ENCODE peak calls at places on chromosomes 13 and 19, in nine cellular contexts. L is Right ventricle myocardium superior; O is dermis microvascular lymphatic vessel endothelial cell; C is substantia nigra; A is fibroblast of the conjunctiva; V is activated T-cell treated with anti-CD3 and anti-CD28 coated beads, Interleukin-2, amount 50 U/mL, for 72 hours; S is RWPE1; U is amniotic stem cell; F is tibial artery. T is an unnamed sample.

GRCh38 chr13:28100149-28101121 is at the start of gene FLT3:
- DNase-seq in O (peak; percentile 28), A (no peak), F (no peak), C (no peak), L (peak; percentile 53), S (peak; percentile 41), V (peak; percentile 19), U (no peak), T (peak; percentile 76)

GRCh38 chr19:38617764-38618589 is at the start of gene MAP4K1:
- DNase-seq in U (no peak), A (no peak), F (no peak), S (no peak), L (peak; percentile 58), O (no peak), V (peak; percentile 78), C (no peak), T (peak; percentile 65)

GRCh38 chr13:114099191-114099590 is 33.2 kb downstream of the RASA3 start:
- DNase-seq in O (no peak), U (peak; percentile 87), F (peak; percentile 95), V (no peak), S (no peak), C (no peak), A (peak; percentile 51), L (peak; percentile 85), T (peak; percentile 58)

GRCh38 chr19:16825312-16826168 is 3.7 kb upstream of the SIN3B start:
- DNase-seq in F (no peak), V (no peak), A (peak; percentile 70), L (peak; percentile 62), C (no peak), U (no peak), S (no peak), O (peak; percentile 38), T (peak; percentile 52)

GRCh38 chr13:36907801-36908200 is 12.2 kb downstream of the SMAD9 start:
- DNase-seq in L (no peak), V (no peak), O (no peak), U (no peak), S (no peak), C (no peak), A (no peak), F (no peak), T (no peak)

GRCh38 chr13:25037057-25037813 is 58.7 kb upstream of the PABPC3 start:
- DNase-seq in L (no peak), O (peak; percentile 67), F (no peak), A (peak; percentile 55), C (no peak), S (peak; percentile 48), U (peak; percentile 49), V (peak; percentile 52), T (peak; percentile 69)

GRCh38 chr19:10353793-10354391 is 14.5 kb upstream of the ICAM3 start:
- DNase-seq in V (peak; percentile 42), U (no peak), A (no peak), F (no peak), O (no peak), L (peak; percentile 90), S (peak; percentile 45), C (no peak), T (no peak)

GRCh38 chr13:24275041-24275440 is 34.3 kb upstream of the C1QTNF9 start:
- DNase-seq in C (no peak), F (no peak), L (no peak), S (no peak), V (no peak), A (no peak), O (no peak), U (no peak), T (no peak)

GRCh38 chr13:38905081-38905480 is 85.5 kb downstream of the STOML3 start:
- DNase-seq in U (no peak), C (no peak), O (no peak), V (no peak), L (no peak), S (no peak), A (no peak), F (no peak), T (no peak)

GRCh38 chr19:18852634-18853033 is 20.9 kb downstream of the UPF1 start:
- DNase-seq in C (no peak), F (no peak), S (no peak), L (no peak), U (no peak), A (no peak), V (no peak), O (no peak), T (no peak)

GRCh38 chr13:107730835-107731234 is 484.5 kb downstream of the LIG4 start:
- DNase-seq in C (no peak), S (no peak), A (no peak), L (no peak), V (no peak), F (no peak), O (no peak), U (no peak), T (no peak)

GRCh38 chr19:34360354-34360909 is 4.6 kb upstream of the GPI start:
- DNase-seq in L (no peak), C (no peak), O (no peak), S (no peak), U (no peak), A (no peak), F (no peak), V (no peak), T (no peak)